ENCODE peak calls at places on chromosomes 7 and 10, in seven cellular contexts. C is NCI-H1436, V is adipocyte, W is NCI-H460, G is chondrocyte, U is aorta, I is WERI-Rb-1. L is an unnamed sample.
A peak's percentile ranks its signal among the peaks of the same experiment; 100 is the strongest.

GRCh38 chr7:88184848-88185304 is 35.0 kb downstream of the SRI start:
- DNase-seq in C (no peak), V (peak; percentile 9), W (no peak), G (no peak), U (peak; percentile 73), I (no peak), L (no peak)

GRCh38 chr10:67663449-67664087 is 32.4 kb downstream of the CTNNA3 start:
- DNase-seq in C (no peak), V (no peak), W (no peak), G (no peak), U (no peak), I (no peak), L (no peak)

GRCh38 chr10:28881483-28881882 is 204.2 kb downstream of the BAMBI start:
- DNase-seq in C (no peak), V (no peak), W (no peak), G (no peak), U (no peak), I (no peak), L (no peak)

GRCh38 chr10:129956902-129957673 is 7.0 kb downstream of the EBF3 start:
- DNase-seq in C (peak; percentile 83), V (no peak), W (no peak), G (no peak), U (no peak), I (no peak), L (no peak)

GRCh38 chr7:80480566-80480965 is 31.3 kb downstream of the GNAT3 start:
- DNase-seq in C (no peak), V (no peak), W (no peak), G (no peak), U (no peak), I (no peak), L (no peak)

GRCh38 chr7:157431173-157431950 is 94.6 kb downstream of the DNAJB6 start:
- DNase-seq in C (no peak), V (no peak), W (no peak), G (peak; percentile 82), U (peak; percentile 77), I (no peak), L (no peak)

GRCh38 chr7:24727165-24728120 is 29.8 kb downstream of the GSDME start:
- DNase-seq in C (no peak), V (peak; percentile 73), W (no peak), G (no peak), U (no peak), I (no peak), L (no peak)

GRCh38 chr7:9718071-9718470 is 1255.6 kb upstream of the PHF14 start:
- DNase-seq in C (no peak), V (no peak), W (no peak), G (no peak), U (no peak), I (no peak), L (no peak)

GRCh38 chr7:85669139-85669692 is 482.4 kb upstream of the SEMA3D start:
- DNase-seq in C (no peak), V (peak; percentile 37), W (no peak), G (no peak), U (no peak), I (no peak), L (no peak)

GRCh38 chr10:5583525-5584175 is 58.9 kb downstream of the CALML3 start:
- DNase-seq in C (peak; percentile 75), V (no peak), W (no peak), G (peak; percentile 73), U (peak; percentile 67), I (no peak), L (peak; percentile 31)

GRCh38 chr10:3077940-3078630 is 10.7 kb downstream of the PFKP start:
- DNase-seq in C (no peak), V (no peak), W (no peak), G (no peak), U (no peak), I (peak; percentile 31), L (peak; percentile 40)

GRCh38 chr10:59587756-59588140 is 121.9 kb downstream of the SLC16A9 start:
- DNase-seq in C (no peak), V (no peak), W (no peak), G (no peak), U (no peak), I (no peak), L (no peak)

GRCh38 chr10:3132036-3133025 is 40.3 kb downstream of the PITRM1 start:
- DNase-seq in C (no peak), V (peak; percentile 21), W (no peak), G (no peak), U (peak; percentile 55), I (no peak), L (no peak)

GRCh38 chr7:34026481-34027225 is 121.3 kb downstream of the BMPER start:
- DNase-seq in C (no peak), V (no peak), W (no peak), G (no peak), U (no peak), I (no peak), L (no peak)

GRCh38 chr10:12703813-12704212 is 297.7 kb downstream of the CCDC3 start:
- DNase-seq in C (no peak), V (peak; percentile 80), W (no peak), G (no peak), U (no peak), I (no peak), L (no peak)

GRCh38 chr10:92553959-92554358 is 19.9 kb downstream of the IDE start:
- DNase-seq in C (no peak), V (no peak), W (no peak), G (no peak), U (no peak), I (no peak), L (no peak)

GRCh38 chr10:35056133-35056532 is 34.0 kb downstream of the CUL2 start:
- DNase-seq in C (no peak), V (no peak), W (no peak), G (no peak), U (no peak), I (no peak), L (no peak)

GRCh38 chr10:123926401-123927264 is 35.0 kb upstream of the CPXM2 start:
- DNase-seq in C (no peak), V (peak; percentile 24), W (peak; percentile 17), G (no peak), U (no peak), I (no peak), L (no peak)

GRCh38 chr7:33933611-33934281 is 28.4 kb downstream of the BMPER start:
- DNase-seq in C (no peak), V (peak; percentile 67), W (no peak), G (no peak), U (no peak), I (no peak), L (no peak)

GRCh38 chr10:84499846-84500245 is 171.5 kb downstream of the CCSER2 start:
- DNase-seq in C (no peak), V (no peak), W (no peak), G (no peak), U (no peak), I (no peak), L (no peak)

GRCh38 chr10:50552771-50553535 is 70.8 kb downstream of the SGMS1 start:
- DNase-seq in C (no peak), V (peak; percentile 63), W (peak; percentile 32), G (no peak), U (no peak), I (peak; percentile 10), L (no peak)

GRCh38 chr7:155043756-155044155 is 26.4 kb upstream of the HTR5A start:
- DNase-seq in C (no peak), V (no peak), W (no peak), G (no peak), U (no peak), I (no peak), L (no peak)

GRCh38 chr10:69952069-69952800 is 100.4 kb upstream of the MACROH2A2 start:
- DNase-seq in C (no peak), V (no peak), W (no peak), G (no peak), U (no peak), I (no peak), L (no peak)

GRCh38 chr7:94300176-94300835 is 94.4 kb upstream of the COL1A2 start:
- DNase-seq in C (no peak), V (no peak), W (no peak), G (no peak), U (no peak), I (no peak), L (no peak)

GRCh38 chr7:81882086-81882485 is 112.2 kb upstream of the HGF start:
- DNase-seq in C (no peak), V (peak; percentile 8), W (no peak), G (no peak), U (no peak), I (no peak), L (no peak)

GRCh38 chr7:38068461-38068860 is 109.6 kb upstream of the STARD3NL start:
- DNase-seq in C (no peak), V (no peak), W (no peak), G (no peak), U (no peak), I (no peak), L (no peak)

GRCh38 chr7:1865809-1866255 is 195.8 kb downstream of the ELFN1 start:
- DNase-seq in C (no peak), V (no peak), W (no peak), G (no peak), U (no peak), I (no peak), L (no peak)

GRCh38 chr10:101031128-101031795 is at the start of the genes PDZD7 and SFXN3:
- DNase-seq in C (peak; percentile 88), V (peak; percentile 96), W (peak; percentile 89), G (peak; percentile 98), U (peak; percentile 99), I (peak; percentile 97), L (peak; percentile 97)

GRCh38 chr10:116039604-116040003 is 233.4 kb downstream of the GFRA1 start:
- DNase-seq in C (no peak), V (no peak), W (no peak), G (no peak), U (no peak), I (no peak), L (no peak)

GRCh38 chr7:94382746-94383145 is 11.9 kb upstream of the COL1A2 start:
- DNase-seq in C (no peak), V (no peak), W (no peak), G (no peak), U (no peak), I (no peak), L (no peak)

GRCh38 chr7:832292-832967 is at the start of gene SUN1:
- DNase-seq in C (no peak), V (peak; percentile 62), W (no peak), G (peak; percentile 71), U (no peak), I (no peak), L (no peak)

GRCh38 chr10:103154464-103155299 is 38.4 kb downstream of the NT5C2 start:
- DNase-seq in C (no peak), V (peak; percentile 40), W (no peak), G (no peak), U (no peak), I (no peak), L (no peak)

L was measured in mucosa of gallbladder.